ENCODE peak calls at places on chromosome 6, in eight cellular contexts. J, S, A, T, L, X, R and M are unnamed samples.

GRCh38 chr6:145960918-145961604 is 3.1 kb downstream of the SHPRH start:
- DNase-seq in J (no peak), L (no peak), A (no peak), X (no peak), T (no peak), R (no peak), S (no peak), M (no peak)

GRCh38 chr6:49516147-49516505 is 16.4 kb downstream of the GLYATL3 start:
- DNase-seq in S (no peak), R (no peak), A (no peak), T (no peak), X (no peak), L (no peak), J (no peak), M (no peak)

GRCh38 chr6:108677357-108677756 is 116.6 kb downstream of the FOXO3 start:
- DNase-seq in R (no peak), J (no peak), S (no peak), A (no peak), L (no peak), T (no peak), X (no peak), M (no peak)

GRCh38 chr6:5181494-5182287 is 79.1 kb downstream of the LYRM4 start:
- DNase-seq in T (no peak), A (no peak), X (no peak), J (no peak), S (no peak), R (no peak), L (no peak), M (no peak)

GRCh38 chr6:81003156-81003555 is 749.3 kb downstream of the TENT5A start:
- DNase-seq in A (no peak), J (no peak), S (no peak), T (peak), R (no peak), X (no peak), L (no peak), M (no peak)

GRCh38 chr6:145233955-145234354 is 501.4 kb downstream of the EPM2A start:
- DNase-seq in T (no peak), X (no peak), S (no peak), R (no peak), A (no peak), J (no peak), L (no peak), M (no peak)

GRCh38 chr6:56144538-56145324 is 102.6 kb downstream of the COL21A1 start:
- DNase-seq in S (no peak), X (no peak), R (no peak), A (no peak), T (peak), J (no peak), L (no peak), M (no peak)

GRCh38 chr6:45710304-45710821 is 305.3 kb downstream of the CLIC5 start:
- DNase-seq in R (peak), S (no peak), L (no peak), X (no peak), T (no peak), A (no peak), J (peak), M (no peak)

GRCh38 chr6:74018825-74019224 is 322.8 kb downstream of the CD109 start:
- DNase-seq in T (peak), X (no peak), A (no peak), S (no peak), J (no peak), L (no peak), R (no peak), M (no peak)